ENCODE peak calls at places on chromosomes 13 and 19, in four cellular contexts. T is left ventricle myocardium inferior, L is ascending aorta, R is cerebellar nuclear complex. X is an unnamed sample.
A peak's percentile ranks its signal among the peaks of the same experiment; 100 is the strongest.

GRCh38 chr19:2464389-2464788 is 7.6 kb upstream of the LMNB2 start:
- DNase-seq in L (no peak), R (no peak), T (no peak), X (no peak)

GRCh38 chr13:29922896-29923295 is 72.5 kb upstream of the UBL3 start:
- DNase-seq in R (no peak), L (no peak), T (no peak), X (no peak)

GRCh38 chr19:50501186-50501567 is 9.8 kb downstream of the JOSD2 start:
- DNase-seq in R (no peak), T (no peak), L (no peak), X (no peak)

GRCh38 chr19:40578442-40578908 is 1.8 kb downstream of the SHKBP1 start:
- DNase-seq in L (no peak), R (no peak), T (no peak), X (no peak)

GRCh38 chr19:46206176-46206575 is 23.4 kb upstream of the IGFL1 start:
- DNase-seq in L (no peak), R (no peak), T (peak; percentile 28), X (no peak)

GRCh38 chr19:18967358-18968146 is 26.5 kb upstream of the HOMER3 start:
- DNase-seq in R (no peak), L (peak; percentile 77), T (peak; percentile 60), X (no peak)

GRCh38 chr19:35295792-35296462 is 4.0 kb downstream of the MAG start:
- DNase-seq in L (no peak), R (no peak), T (no peak), X (peak; percentile 89)

GRCh38 chr13:111909971-111910671 is 156.8 kb upstream of the SOX1 start:
- DNase-seq in R (no peak), L (peak; percentile 46), T (no peak), X (no peak)

GRCh38 chr19:37855098-37855497 is 51.3 kb downstream of the WDR87 start:
- DNase-seq in L (no peak), R (no peak), T (peak; percentile 32), X (no peak)

GRCh38 chr19:46076951-46077814 is 36.4 kb upstream of the IGFL4 start:
- DNase-seq in L (no peak), R (no peak), T (no peak), X (peak; percentile 84)

GRCh38 chr19:13742756-13743155 is 21.6 kb upstream of the MRI1 start:
- DNase-seq in L (no peak), R (no peak), T (no peak), X (no peak)

GRCh38 chr13:89650226-89650625 is 1697.3 kb upstream of the MIR17HG start:
- DNase-seq in T (no peak), L (no peak), R (no peak), X (no peak)

X was measured in Karpas-422.